ENCODE peak calls at places on chromosomes 16 and 17, in eight cellular contexts. One of them, this sample, is unnamed.
A peak's percentile ranks its signal among the peaks of the same experiment; 100 is the strongest.

GRCh38 chr16:25155553-25156460 is 44.3 kb downstream of the LCMT1 start:
- DNase-seq in HFFc6: no peak
- DNase-seq in AG09309: no peak
- DNase-seq in A673: no peak
- DNase-seq in tibial nerve: no peak
- DNase-seq in tibial artery: no peak
- DNase-seq in HL-60: no peak
- DNase-seq in thoracic aorta: no peak
- DNase-seq in this sample: no peak

GRCh38 chr16:23941963-23942564 is 106.3 kb downstream of the PRKCB start:
- DNase-seq in HFFc6: no peak
- DNase-seq in AG09309: no peak
- DNase-seq in A673: peak; percentile 96
- DNase-seq in tibial nerve: no peak
- DNase-seq in tibial artery: no peak
- DNase-seq in HL-60: no peak
- DNase-seq in thoracic aorta: no peak
- DNase-seq in this sample: no peak

GRCh38 chr16:82580293-82580900 is 46.4 kb upstream of the CDH13 start:
- DNase-seq in HFFc6: no peak
- DNase-seq in AG09309: no peak
- DNase-seq in A673: peak; percentile 20
- DNase-seq in tibial nerve: no peak
- DNase-seq in tibial artery: no peak
- DNase-seq in HL-60: peak; percentile 2
- DNase-seq in thoracic aorta: no peak
- DNase-seq in this sample: peak; percentile 32

GRCh38 chr17:32881054-32881453 is 4.1 kb upstream of the MYO1D start:
- DNase-seq in HFFc6: no peak
- DNase-seq in AG09309: no peak
- DNase-seq in A673: peak; percentile 49
- DNase-seq in tibial nerve: no peak
- DNase-seq in tibial artery: no peak
- DNase-seq in HL-60: no peak
- DNase-seq in thoracic aorta: no peak
- DNase-seq in this sample: no peak

GRCh38 chr16:30758988-30759461 is 2.8 kb downstream of the CFAP119 start:
- DNase-seq in HFFc6: no peak
- DNase-seq in AG09309: no peak
- DNase-seq in A673: no peak
- DNase-seq in tibial nerve: no peak
- DNase-seq in tibial artery: no peak
- DNase-seq in HL-60: peak; percentile 94
- DNase-seq in thoracic aorta: no peak
- DNase-seq in this sample: no peak

GRCh38 chr16:87706278-87707000 is 59.3 kb downstream of the KLHDC4 start:
- DNase-seq in HFFc6: no peak
- DNase-seq in AG09309: no peak
- DNase-seq in A673: no peak
- DNase-seq in tibial nerve: no peak
- DNase-seq in tibial artery: no peak
- DNase-seq in HL-60: no peak
- DNase-seq in thoracic aorta: no peak
- DNase-seq in this sample: no peak

GRCh38 chr17:65102788-65103187 is 34.4 kb upstream of the RGS9 start:
- DNase-seq in HFFc6: no peak
- DNase-seq in AG09309: no peak
- DNase-seq in A673: peak; percentile 42
- DNase-seq in tibial nerve: no peak
- DNase-seq in tibial artery: no peak
- DNase-seq in HL-60: no peak
- DNase-seq in thoracic aorta: no peak
- DNase-seq in this sample: no peak

GRCh38 chr16:68752602-68753001 is 15.5 kb downstream of the CDH1 start:
- DNase-seq in HFFc6: no peak
- DNase-seq in AG09309: no peak
- DNase-seq in A673: no peak
- DNase-seq in tibial nerve: no peak
- DNase-seq in tibial artery: no peak
- DNase-seq in HL-60: no peak
- DNase-seq in thoracic aorta: no peak
- DNase-seq in this sample: no peak

GRCh38 chr17:19724501-19725420 is 8.4 kb upstream of the SLC47A2 start:
- DNase-seq in HFFc6: no peak
- DNase-seq in AG09309: no peak
- DNase-seq in A673: no peak
- DNase-seq in tibial nerve: peak; percentile 48
- DNase-seq in tibial artery: peak; percentile 89
- DNase-seq in HL-60: peak; percentile 78
- DNase-seq in thoracic aorta: no peak
- DNase-seq in this sample: peak; percentile 45

GRCh38 chr16:75244844-75245758 is 6.3 kb downstream of the BCAR1 start:
- DNase-seq in HFFc6: peak; percentile 95
- DNase-seq in AG09309: peak; percentile 86
- DNase-seq in A673: no peak
- DNase-seq in tibial nerve: peak; percentile 65
- DNase-seq in tibial artery: peak; percentile 99
- DNase-seq in HL-60: no peak
- DNase-seq in thoracic aorta: peak; percentile 77
- DNase-seq in this sample: peak; percentile 68

GRCh38 chr16:59339871-59340270 is 605.8 kb upstream of the GOT2 start:
- DNase-seq in HFFc6: no peak
- DNase-seq in AG09309: no peak
- DNase-seq in A673: no peak
- DNase-seq in tibial nerve: no peak
- DNase-seq in tibial artery: no peak
- DNase-seq in HL-60: no peak
- DNase-seq in thoracic aorta: no peak
- DNase-seq in this sample: no peak

GRCh38 chr16:59042296-59042695 is 308.2 kb upstream of the GOT2 start:
- DNase-seq in HFFc6: no peak
- DNase-seq in AG09309: no peak
- DNase-seq in A673: no peak
- DNase-seq in tibial nerve: no peak
- DNase-seq in tibial artery: no peak
- DNase-seq in HL-60: peak; percentile 87
- DNase-seq in thoracic aorta: no peak
- DNase-seq in this sample: no peak

DNA sequence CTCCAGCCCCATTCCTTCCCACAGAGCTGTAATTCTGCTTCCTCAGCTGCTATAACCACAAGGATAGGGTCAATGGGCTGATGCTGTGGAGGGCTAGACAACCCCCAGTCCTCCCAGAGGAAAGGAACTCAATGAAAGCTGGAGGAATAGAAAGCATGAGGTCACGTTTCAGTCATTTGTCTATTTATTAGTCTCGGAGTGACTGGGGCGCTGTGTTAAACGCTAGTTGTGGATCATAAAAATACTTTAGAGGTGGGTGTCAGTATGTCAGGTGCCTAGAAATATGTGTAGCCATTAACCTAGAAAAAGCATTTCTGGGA is 791 bp upstream of the CCL3L1 start:
- DNase-seq in HFFc6: no peak
- DNase-seq in AG09309: no peak
- DNase-seq in A673: no peak
- DNase-seq in tibial nerve: no peak
- DNase-seq in tibial artery: no peak
- DNase-seq in HL-60: no peak
- DNase-seq in thoracic aorta: no peak
- DNase-seq in this sample: no peak
- TF ChIP-seq CTCF in HFFc6: no peak
- TF ChIP-seq CTCF in AG09309: no peak
- TF ChIP-seq CTCF in A673: no peak
- TF ChIP-seq CTCF in tibial nerve: no peak
- TF ChIP-seq CTCF in tibial artery: no peak
- TF ChIP-seq CTCF in HL-60: no peak
- TF ChIP-seq CTCF in thoracic aorta: no peak
- TF ChIP-seq CTCF in this sample: no peak

DNA sequence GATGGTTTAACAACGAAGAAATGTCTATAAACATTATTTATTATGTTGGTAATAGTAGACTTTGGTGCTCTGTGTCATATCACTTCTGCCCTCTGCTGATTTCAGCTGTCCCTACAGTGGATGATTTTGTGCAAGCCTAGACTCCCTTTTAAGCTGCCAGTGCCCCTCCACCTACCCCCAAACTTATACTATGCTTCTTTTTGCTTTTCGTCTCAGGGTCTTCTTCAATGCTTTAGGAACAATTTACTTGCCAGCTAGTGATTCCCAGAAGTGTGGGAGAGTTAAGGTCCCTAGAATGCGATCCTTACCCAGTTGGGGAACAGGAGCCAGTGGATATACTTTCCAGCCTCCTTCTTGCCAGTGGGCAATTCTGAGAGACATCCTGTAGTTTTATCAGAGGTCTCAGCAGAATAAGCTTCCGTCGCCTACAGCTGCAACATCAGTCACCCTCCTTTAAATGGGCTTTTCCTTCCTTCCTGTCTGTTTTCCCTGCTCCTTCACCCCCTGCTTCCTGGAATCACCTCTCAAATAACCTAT is 4.1 kb downstream of the ICAM2 start:
- DNase-seq in HFFc6: no peak
- DNase-seq in AG09309: no peak
- DNase-seq in A673: no peak
- DNase-seq in tibial nerve: no peak
- DNase-seq in tibial artery: no peak
- DNase-seq in HL-60: no peak
- DNase-seq in thoracic aorta: no peak
- DNase-seq in this sample: no peak
- TF ChIP-seq CTCF in HFFc6: peak; percentile 48
- TF ChIP-seq CTCF in AG09309: peak; percentile 23
- TF ChIP-seq CTCF in A673: peak; percentile 26
- TF ChIP-seq CTCF in tibial nerve: no peak
- TF ChIP-seq CTCF in tibial artery: no peak
- TF ChIP-seq CTCF in HL-60: no peak
- TF ChIP-seq CTCF in thoracic aorta: no peak
- TF ChIP-seq CTCF in this sample: no peak

DNA sequence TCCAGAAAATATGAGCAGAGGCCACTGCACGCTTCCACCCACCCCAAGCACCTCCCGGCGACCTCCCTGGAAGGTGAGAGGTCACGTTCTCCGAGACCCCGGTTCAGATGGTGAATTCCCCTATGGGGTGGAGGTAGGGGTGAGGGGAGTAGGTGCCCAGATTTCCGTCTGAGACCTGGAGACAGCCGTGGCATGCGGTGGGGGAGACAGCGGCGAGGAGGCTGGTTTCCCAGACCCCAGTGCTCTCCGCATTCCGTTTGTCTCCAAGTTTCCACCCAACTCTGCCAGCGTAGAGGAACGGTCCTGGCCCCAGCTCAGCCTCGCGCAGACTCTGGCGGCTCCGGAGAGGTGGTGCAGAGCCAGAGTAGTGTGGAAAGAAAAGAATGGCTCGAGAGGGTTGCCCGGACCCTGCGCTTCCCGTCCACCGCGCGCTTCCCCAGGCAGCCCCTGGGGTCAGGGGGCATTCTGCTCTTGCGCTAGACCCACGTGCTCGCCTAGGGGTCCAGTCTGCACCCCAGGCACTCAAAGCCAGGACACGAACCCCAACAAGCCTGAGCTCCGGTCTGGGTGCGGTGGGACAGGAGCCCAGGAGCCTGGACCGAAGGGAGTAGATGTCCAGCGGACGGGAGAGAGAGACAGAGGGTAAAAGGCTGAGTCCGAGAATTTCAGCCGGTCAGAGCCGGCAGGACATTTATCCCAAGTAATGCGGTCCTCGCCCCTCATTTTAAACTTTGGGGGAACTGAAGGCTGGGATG is 3.9 kb downstream of the PMP22 start:
- DNase-seq in HFFc6: peak; percentile 60
- DNase-seq in AG09309: no peak
- DNase-seq in A673: peak; percentile 39
- DNase-seq in tibial nerve: no peak
- DNase-seq in tibial artery: peak; percentile 78
- DNase-seq in HL-60: no peak
- DNase-seq in thoracic aorta: no peak
- DNase-seq in this sample: no peak
- TF ChIP-seq CTCF in HFFc6: peak; percentile 56
- TF ChIP-seq CTCF in AG09309: peak; percentile 41
- TF ChIP-seq CTCF in A673: no peak
- TF ChIP-seq CTCF in tibial nerve: no peak
- TF ChIP-seq CTCF in tibial artery: no peak
- TF ChIP-seq CTCF in HL-60: no peak
- TF ChIP-seq CTCF in thoracic aorta: peak; percentile 7
- TF ChIP-seq CTCF in this sample: no peak

DNA sequence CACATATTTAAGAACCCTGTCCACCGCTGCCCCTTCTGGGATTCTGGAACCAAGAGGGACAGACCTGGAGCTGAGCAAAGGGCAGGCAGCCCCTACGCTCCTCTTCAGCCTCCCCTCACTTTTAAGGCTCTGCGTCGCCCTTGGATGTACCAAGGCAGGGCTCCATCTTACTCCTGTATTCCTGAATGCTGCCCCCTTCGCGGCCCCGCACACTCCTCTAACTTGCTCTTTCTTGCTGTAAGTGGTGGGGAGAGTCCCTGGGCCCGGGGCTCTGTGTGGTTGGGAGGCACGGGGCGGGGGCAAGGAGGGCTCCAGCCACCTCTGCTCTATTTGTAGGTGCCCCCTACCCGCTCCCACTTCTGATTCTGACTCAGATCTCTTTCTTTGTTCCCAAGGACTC is 1.2 kb downstream of the TNS4 start:
- DNase-seq in HFFc6: no peak
- DNase-seq in AG09309: no peak
- DNase-seq in A673: no peak
- DNase-seq in tibial nerve: no peak
- DNase-seq in tibial artery: no peak
- DNase-seq in HL-60: no peak
- DNase-seq in thoracic aorta: no peak
- DNase-seq in this sample: no peak
- TF ChIP-seq CTCF in HFFc6: no peak
- TF ChIP-seq CTCF in AG09309: no peak
- TF ChIP-seq CTCF in A673: no peak
- TF ChIP-seq CTCF in tibial nerve: no peak
- TF ChIP-seq CTCF in tibial artery: no peak
- TF ChIP-seq CTCF in HL-60: no peak
- TF ChIP-seq CTCF in thoracic aorta: no peak
- TF ChIP-seq CTCF in this sample: no peak

GRCh38 chr17:70121136-70121535 is 46.1 kb downstream of the KCNJ16 start:
- DNase-seq in HFFc6: no peak
- DNase-seq in AG09309: no peak
- DNase-seq in A673: no peak
- DNase-seq in tibial nerve: no peak
- DNase-seq in tibial artery: no peak
- DNase-seq in HL-60: no peak
- DNase-seq in thoracic aorta: no peak
- DNase-seq in this sample: no peak
- TF ChIP-seq CTCF in HFFc6: no peak
- TF ChIP-seq CTCF in AG09309: no peak
- TF ChIP-seq CTCF in A673: no peak
- TF ChIP-seq CTCF in tibial nerve: no peak
- TF ChIP-seq CTCF in tibial artery: no peak
- TF ChIP-seq CTCF in HL-60: no peak
- TF ChIP-seq CTCF in thoracic aorta: no peak
- TF ChIP-seq CTCF in this sample: no peak

GRCh38 chr17:12269751-12270150 is 249.1 kb downstream of the MAP2K4 start:
- DNase-seq in HFFc6: no peak
- DNase-seq in AG09309: no peak
- DNase-seq in A673: no peak
- DNase-seq in tibial nerve: no peak
- DNase-seq in tibial artery: no peak
- DNase-seq in HL-60: no peak
- DNase-seq in thoracic aorta: no peak
- DNase-seq in this sample: no peak
- TF ChIP-seq CTCF in HFFc6: no peak
- TF ChIP-seq CTCF in AG09309: no peak
- TF ChIP-seq CTCF in A673: no peak
- TF ChIP-seq CTCF in tibial nerve: no peak
- TF ChIP-seq CTCF in tibial artery: no peak
- TF ChIP-seq CTCF in HL-60: no peak
- TF ChIP-seq CTCF in thoracic aorta: no peak
- TF ChIP-seq CTCF in this sample: no peak

This sample was measured in prostate gland.